ENCODE peak calls at places on chromosome 2, in seven cellular contexts. J is upper lobe of right lung; Z is stomach; T is fibroblast of lung; L is GF-D8; C is hippocampal formation; E is stimulated activated CD8-positive, alpha-beta memory T cell treated with anti-CD3 and anti-CD28 coated beads, Interleukin-4, amount 100 ng/mL, for 1 hour. D is an unnamed sample.

GRCh38 chr2:186503827-186504606 is 18.0 kb downstream of the ZC3H15 start:
- DNase-seq in L (no peak), C (peak), J (no peak), E (no peak), Z (no peak), T (peak), D (peak)

GRCh38 chr2:202290970-202291369 is 25.4 kb downstream of the NOP58 start:
- DNase-seq in Z (no peak), J (no peak), C (no peak), T (no peak), E (no peak), L (no peak), D (no peak)

GRCh38 chr2:74759991-74760390 is 73.9 kb upstream of the HK2 start:
- DNase-seq in L (no peak), J (no peak), C (no peak), T (no peak), E (no peak), Z (no peak), D (no peak)

GRCh38 chr2:42337356-42337820 is 23.6 kb downstream of the COX7A2L start:
- DNase-seq in L (no peak), T (no peak), C (no peak), Z (no peak), J (no peak), E (no peak), D (peak)

GRCh38 chr2:149613712-149614111 is 26.1 kb upstream of the MMADHC start:
- DNase-seq in L (no peak), C (no peak), J (no peak), E (no peak), T (peak), Z (no peak), D (no peak)

GRCh38 chr2:167404896-167405295 is 516.6 kb downstream of the XIRP2 start:
- DNase-seq in C (no peak), Z (no peak), T (peak), E (no peak), L (no peak), J (no peak), D (no peak)

GRCh38 chr2:174485763-174486613 is 841 bp downstream of the GPR155 start:
- DNase-seq in T (peak), C (no peak), Z (peak), J (no peak), L (no peak), E (no peak), D (peak)

GRCh38 chr2:241933175-241933911 is 63.8 kb downstream of the RTP5 start:
- DNase-seq in E (no peak), J (peak), L (no peak), C (peak), Z (peak), T (peak), D (no peak)

D was measured in GM23338.